ENCODE peak calls at places on chromosomes 1 and 21, in eight cellular contexts. B is cardiac fibroblast; S is endothelial cell; R is MCF 10A; C is CD8-positive, alpha-beta T cell; J is neural crest cell; Q is uterus; N is H9. E is an unnamed sample.
A peak's percentile ranks its signal among the peaks of the same experiment; 100 is the strongest.

GRCh38 chr1:176996455-176997090 is 167.9 kb downstream of the ASTN1 start:
- DNase-seq in J (peak; percentile 10), R (no peak), S (no peak), N (peak; percentile 57), C (no peak), B (no peak), Q (peak; percentile 21), E (no peak)

GRCh38 chr1:66506393-66506687 is 27.6 kb upstream of the SGIP1 start:
- DNase-seq in R (no peak), S (no peak), C (no peak), B (no peak), N (no peak), J (no peak), Q (no peak), E (no peak)

GRCh38 chr1:223748405-223748772 is 36.0 kb downstream of the CAPN2 start:
- DNase-seq in R (no peak), B (peak; percentile 79), S (no peak), N (no peak), C (no peak), Q (no peak), J (no peak), E (no peak)

GRCh38 chr1:58884706-58885661 is 101.1 kb upstream of the JUN start:
- DNase-seq in S (no peak), N (no peak), R (no peak), Q (peak; percentile 60), B (no peak), C (no peak), J (no peak), E (no peak)

GRCh38 chr1:80989455-80989854 is 811.3 kb upstream of the ADGRL2 start:
- DNase-seq in R (no peak), S (no peak), J (no peak), C (no peak), N (no peak), B (no peak), Q (no peak), E (no peak)

GRCh38 chr1:111204923-111205723 is 4.7 kb upstream of the DENND2D start:
- DNase-seq in J (no peak), S (no peak), B (no peak), C (no peak), R (no peak), Q (no peak), N (no peak), E (no peak)

GRCh38 chr1:8462298-8462946 is 144.5 kb downstream of the SLC45A1 start:
- DNase-seq in B (no peak), N (no peak), Q (peak; percentile 42), J (no peak), S (no peak), C (no peak), R (no peak), E (no peak)

GRCh38 chr21:46532080-46532479 is 72.8 kb downstream of the S100B start:
- DNase-seq in R (no peak), J (no peak), B (no peak), Q (no peak), S (no peak), N (no peak), C (peak; percentile 42), E (no peak)

GRCh38 chr1:115118596-115118995 is 29.3 kb upstream of the TSPAN2 start:
- DNase-seq in B (peak; percentile 32), C (no peak), N (no peak), R (peak; percentile 36), S (no peak), Q (no peak), J (no peak), E (no peak)

GRCh38 chr1:12202190-12202497 is 27.7 kb upstream of the VPS13D start:
- DNase-seq in Q (no peak), J (no peak), B (no peak), S (no peak), C (no peak), N (no peak), R (no peak), E (no peak)

GRCh38 chr1:57164584-57164983 is 198.8 kb upstream of the C8B start:
- DNase-seq in B (no peak), J (no peak), C (no peak), Q (no peak), N (no peak), R (no peak), S (no peak), E (no peak)

GRCh38 chr1:91805343-91805801 is 80.6 kb downstream of the TGFBR3 start:
- DNase-seq in N (no peak), S (no peak), R (no peak), J (no peak), B (no peak), C (peak; percentile 29), Q (no peak), E (no peak)

GRCh38 chr1:213415686-213416380 is 364.8 kb downstream of the RPS6KC1 start:
- DNase-seq in R (no peak), J (no peak), N (no peak), B (no peak), S (no peak), Q (no peak), C (no peak), E (no peak)

E was measured in heart left ventricle.